ENCODE peak calls at places on chromosome X, in five cellular contexts. A is Kasumi-1; G is CD4-positive, alpha-beta memory T cell; J is fibroblast of mammary gland; O is ovary. E is an unnamed sample.

GRCh38 chrX:23501974-23502373 is 165.3 kb upstream of the PRDX4 start:
- DNase-seq in G (no peak), O (no peak), J (no peak), A (no peak), E (no peak)

GRCh38 chrX:119677654-119677981 is 15.3 kb downstream of the SEPTIN6 start:
- DNase-seq in J (no peak), O (no peak), A (no peak), G (no peak), E (no peak)

GRCh38 chrX:104084534-104085277 is 8.7 kb upstream of the TMSB15C start:
- DNase-seq in J (peak), G (no peak), A (no peak), O (no peak), E (no peak)

GRCh38 chrX:148755111-148755510 is 254.7 kb downstream of the AFF2 start:
- DNase-seq in O (no peak), J (no peak), G (no peak), A (no peak), E (no peak)

GRCh38 chrX:37871626-37872302 is 24.4 kb upstream of the DYNLT3 start:
- DNase-seq in J (peak), O (no peak), G (no peak), A (peak), E (no peak)

GRCh38 chrX:39158801-39159657 is 357.8 kb downstream of the MID1IP1 start:
- DNase-seq in O (no peak), G (no peak), A (peak), J (peak), E (no peak)

GRCh38 chrX:130083107-130083490 is 27.2 kb downstream of the ELF4 start:
- DNase-seq in J (no peak), O (no peak), G (no peak), A (no peak), E (no peak)

GRCh38 chrX:46506076-46506475 is 39.1 kb downstream of the ZNF674 start:
- DNase-seq in O (no peak), J (no peak), G (no peak), A (no peak), E (no peak)

GRCh38 chrX:37350034-37350365 is 836 bp downstream of the PRRG1 start:
- DNase-seq in O (peak), J (peak), G (no peak), A (no peak), E (no peak)

GRCh38 chrX:22652596-22652995 is 347.2 kb upstream of the DDX53 start:
- DNase-seq in G (no peak), J (peak), A (no peak), O (no peak), E (no peak)

GRCh38 chrX:21369613-21370012 is 4.6 kb upstream of the CNKSR2 start:
- DNase-seq in G (no peak), J (no peak), A (no peak), O (no peak), E (no peak)

GRCh38 chrX:150316564-150316963 is 46.6 kb upstream of the MAMLD1 start:
- DNase-seq in J (no peak), A (no peak), O (no peak), G (no peak), E (no peak)

GRCh38 chrX:2497961-2498780 is 2.6 kb downstream of the DHRSX start:
- DNase-seq in G (no peak), A (no peak), O (no peak), J (peak), E (no peak)

GRCh38 chrX:12673487-12673886 is 117.7 kb upstream of the PRPS2 start:
- DNase-seq in A (no peak), G (no peak), J (no peak), O (no peak), E (no peak)

GRCh38 chrX:106811131-106811910 is 8.8 kb downstream of the TBC1D8B start:
- DNase-seq in A (no peak), O (no peak), G (no peak), J (no peak), E (no peak)

GRCh38 chrX:22122510-22122909 is 90.4 kb downstream of the PHEX start:
- DNase-seq in O (no peak), A (no peak), G (no peak), J (peak), E (no peak)

GRCh38 chrX:108165349-108166111 is 74.0 kb downstream of the ATG4A start:
- DNase-seq in G (no peak), A (peak), O (no peak), J (peak), E (no peak)

GRCh38 chrX:124829930-124830329 is 483.6 kb downstream of the SH2D1A start:
- DNase-seq in J (no peak), G (no peak), O (no peak), A (peak), E (no peak)

GRCh38 chrX:115591856-115592842 is 31.2 kb downstream of the PLS3 start:
- DNase-seq in A (no peak), J (no peak), G (no peak), O (no peak), E (no peak)

GRCh38 chrX:67544871-67545771 is 1.3 kb downstream of the AR start:
- DNase-seq in J (peak), A (no peak), G (no peak), O (peak), E (no peak)

GRCh38 chrX:11386812-11387211 is 93.6 kb downstream of the AMELX start:
- DNase-seq in G (no peak), A (no peak), O (no peak), J (no peak), E (no peak)

GRCh38 chrX:48835524-48836329 is at the start of gene PCSK1N:
- DNase-seq in J (no peak), A (no peak), G (peak), O (no peak), E (peak)

GRCh38 chrX:115650916-115651315 is 89.9 kb downstream of the PLS3 start:
- DNase-seq in J (peak), G (peak), O (peak), A (peak), E (no peak)

GRCh38 chrX:40152706-40153334 is 55.1 kb upstream of the BCOR start:
- DNase-seq in G (no peak), A (no peak), O (peak), J (no peak), E (no peak)

GRCh38 chrX:43813898-43814297 is 68.4 kb downstream of the MAOB start:
- DNase-seq in A (peak), J (peak), O (peak), G (peak), E (no peak)

GRCh38 chrX:18210470-18210869 is 10.2 kb downstream of the BEND2 start:
- DNase-seq in G (no peak), O (no peak), J (peak), A (no peak), E (no peak)

GRCh38 chrX:96615448-96615847 is 69.2 kb upstream of the DIAPH2 start:
- DNase-seq in G (no peak), J (no peak), O (no peak), A (no peak), E (no peak)

GRCh38 chrX:1389181-1389992 is 2.5 kb downstream of the SLC25A6 start:
- DNase-seq in O (peak), G (no peak), A (no peak), J (no peak), E (no peak)

E was measured in central memory CD4-positive, alpha-beta T cell.